ENCODE peak calls at places on chromosomes 4 and X, in six cellular contexts. W is A549, D is H54, Q is breast epithelium, L is IMR-90, C is lower leg skin. S is an unnamed sample.

GRCh38 chr4:120198411-120198810 is 131.8 kb upstream of the MAD2L1 start:
- DNase-seq in Q (peak; percentile 72), C (no peak), L (no peak), D (no peak), W (no peak), S (no peak)

GRCh38 chrX:74422029-74422352 is 698 bp downstream of the SLC16A2 start:
- DNase-seq in Q (no peak), C (no peak), D (no peak), W (no peak), L (no peak), S (peak; percentile 6)

GRCh38 chr4:144399927-144400326 is 246.0 kb upstream of the HHIP start:
- DNase-seq in L (peak; percentile 55), D (peak; percentile 15), W (peak; percentile 28), C (no peak), Q (no peak), S (no peak)

GRCh38 chr4:27057053-27057452 is 196.4 kb downstream of the STIM2 start:
- DNase-seq in D (no peak), C (no peak), W (no peak), Q (no peak), L (no peak), S (no peak)

GRCh38 chr4:27714073-27714472 is 853.4 kb downstream of the STIM2 start:
- DNase-seq in Q (no peak), W (no peak), L (peak; percentile 31), D (no peak), C (no peak), S (no peak)

GRCh38 chr4:186684220-186684619 is 39.4 kb downstream of the FAT1 start:
- DNase-seq in D (no peak), C (no peak), L (no peak), Q (no peak), W (no peak), S (no peak)

GRCh38 chr4:94447754-94448411 is 3.9 kb upstream of the PDLIM5 start:
- DNase-seq in D (no peak), L (no peak), Q (no peak), C (no peak), W (no peak), S (no peak)

GRCh38 chr4:125070869-125071268 is 243.9 kb upstream of the FAT4 start:
- DNase-seq in W (no peak), D (no peak), C (no peak), L (no peak), Q (no peak), S (no peak)

GRCh38 chr4:168585168-168586091 is 88.6 kb downstream of the PALLD start:
- DNase-seq in C (peak; percentile 86), D (no peak), W (peak; percentile 63), L (peak; percentile 82), Q (peak; percentile 81), S (no peak)

GRCh38 chr4:142282870-142283431 is 563.1 kb downstream of the INPP4B start:
- DNase-seq in C (no peak), D (no peak), L (no peak), Q (no peak), W (no peak), S (no peak)

GRCh38 chr4:153083447-153083921 is 120.8 kb upstream of the TRIM2 start:
- DNase-seq in L (peak; percentile 78), Q (peak; percentile 62), D (peak; percentile 46), C (peak; percentile 60), W (peak; percentile 74), S (peak; percentile 33)

GRCh38 chr4:31194823-31195222 is 474.7 kb downstream of the PCDH7 start:
- DNase-seq in Q (no peak), W (no peak), D (no peak), C (no peak), L (no peak), S (no peak)

GRCh38 chrX:25034889-25035288 is 19.1 kb upstream of the ARX start:
- DNase-seq in D (no peak), Q (no peak), W (no peak), C (no peak), L (no peak), S (no peak)

GRCh38 chrX:55342533-55343501 is 78.1 kb upstream of the PAGE3 start:
- DNase-seq in Q (no peak), D (peak; percentile 4), W (peak; percentile 25), L (no peak), C (peak; percentile 13), S (peak; percentile 23)

GRCh38 chr4:55321707-55322264 is 24.3 kb upstream of the SRD5A3 start:
- DNase-seq in C (peak; percentile 78), L (peak; percentile 76), W (peak; percentile 25), D (peak; percentile 3), Q (peak; percentile 53), S (no peak)

GRCh38 chrX:47202877-47203276 is 9.2 kb downstream of the UBA1 start:
- DNase-seq in L (no peak), C (no peak), Q (no peak), W (no peak), D (no peak), S (no peak)

GRCh38 chrX:29627833-29628232 is 587.5 kb upstream of the MAGEB2 start:
- DNase-seq in C (no peak), Q (no peak), W (no peak), L (no peak), D (no peak), S (no peak)

GRCh38 chr4:154425514-154425913 is 66.1 kb downstream of the DCHS2 start:
- DNase-seq in D (no peak), L (no peak), C (no peak), W (no peak), Q (no peak), S (no peak)

GRCh38 chr4:86592553-86593249 is 1.4 kb upstream of the PTPN13 start:
- DNase-seq in L (peak; percentile 6), Q (no peak), W (peak; percentile 3), D (no peak), C (no peak), S (no peak)

GRCh38 chr4:96642486-96642885 is 802.6 kb downstream of the PDHA2 start:
- DNase-seq in C (no peak), Q (no peak), D (no peak), W (no peak), L (no peak), S (no peak)

GRCh38 chrX:129617420-129617819 is 37.3 kb downstream of the APLN start:
- DNase-seq in Q (no peak), C (no peak), D (no peak), L (no peak), W (no peak), S (no peak)

GRCh38 chrX:25017667-25018247 is 2.0 kb upstream of the ARX start:
- DNase-seq in W (no peak), C (no peak), L (no peak), Q (no peak), D (no peak), S (no peak)

GRCh38 chrX:116272328-116272727 is 101.8 kb downstream of the AGTR2 start:
- DNase-seq in C (no peak), Q (no peak), L (peak; percentile 69), W (peak; percentile 12), D (peak; percentile 11), S (no peak)

GRCh38 chrX:65034641-65035450 is 58.6 kb upstream of the ZC4H2 start:
- DNase-seq in L (peak; percentile 68), Q (peak; percentile 45), W (peak; percentile 25), D (no peak), C (peak; percentile 15), S (peak; percentile 51)
- TF ChIP-seq POLR2A in L (no peak), Q (no peak), W (no peak), D (no peak), C (no peak), S (no peak)

GRCh38 chrX:37353646-37354045 is 4.5 kb downstream of the PRRG1 start:
- DNase-seq in C (no peak), D (no peak), W (no peak), L (no peak), Q (no peak), S (no peak)

GRCh38 chrX:37350034-37350365 is 836 bp downstream of the PRRG1 start:
- DNase-seq in Q (no peak), C (no peak), W (peak; percentile 4), L (peak; percentile 31), D (no peak), S (no peak)

GRCh38 chrX:37348237-37349130 is 680 bp upstream of the PRRG1 start:
- DNase-seq in Q (no peak), D (no peak), C (no peak), W (no peak), L (peak; percentile 84), S (no peak)

GRCh38 chrX:37347420-37347819 is 1.7 kb upstream of the PRRG1 start:
- DNase-seq in L (peak; percentile 47), Q (no peak), C (no peak), W (no peak), D (no peak), S (no peak)

GRCh38 chrX:37349131-37350033 is at the start of gene PRRG1:
- DNase-seq in C (peak; percentile 36), W (peak; percentile 42), D (peak; percentile 19), Q (peak; percentile 38), L (peak; percentile 83), S (no peak)
- TF ChIP-seq POLR2A in C (no peak), W (peak; percentile 77), D (peak; percentile 83), Q (no peak), L (peak; percentile 80), S (no peak)

GRCh38 chrX:34341258-34341657 is 209.1 kb upstream of the FAM47A start:
- DNase-seq in L (no peak), D (no peak), Q (no peak), C (no peak), W (no peak), S (no peak)
- TF ChIP-seq POLR2A in L (no peak), D (no peak), Q (no peak), C (no peak), W (no peak), S (no peak)

GRCh38 chr4:88159137-88159725 is 792 bp upstream of the ABCG2 start:
- DNase-seq in Q (no peak), W (peak; percentile 29), D (no peak), L (no peak), C (no peak), S (peak; percentile 8)

GRCh38 chr4:88163286-88163685 is 4.8 kb upstream of the ABCG2 start:
- DNase-seq in C (no peak), L (no peak), W (no peak), D (no peak), Q (no peak), S (no peak)

GRCh38 chr4:88162636-88163035 is 4.2 kb upstream of the ABCG2 start:
- DNase-seq in Q (no peak), L (no peak), D (no peak), W (no peak), C (no peak), S (no peak)

GRCh38 chr4:88158038-88158359 is 440 bp downstream of the ABCG2 start:
- DNase-seq in L (no peak), C (no peak), D (no peak), Q (no peak), W (no peak), S (no peak)

DNA sequence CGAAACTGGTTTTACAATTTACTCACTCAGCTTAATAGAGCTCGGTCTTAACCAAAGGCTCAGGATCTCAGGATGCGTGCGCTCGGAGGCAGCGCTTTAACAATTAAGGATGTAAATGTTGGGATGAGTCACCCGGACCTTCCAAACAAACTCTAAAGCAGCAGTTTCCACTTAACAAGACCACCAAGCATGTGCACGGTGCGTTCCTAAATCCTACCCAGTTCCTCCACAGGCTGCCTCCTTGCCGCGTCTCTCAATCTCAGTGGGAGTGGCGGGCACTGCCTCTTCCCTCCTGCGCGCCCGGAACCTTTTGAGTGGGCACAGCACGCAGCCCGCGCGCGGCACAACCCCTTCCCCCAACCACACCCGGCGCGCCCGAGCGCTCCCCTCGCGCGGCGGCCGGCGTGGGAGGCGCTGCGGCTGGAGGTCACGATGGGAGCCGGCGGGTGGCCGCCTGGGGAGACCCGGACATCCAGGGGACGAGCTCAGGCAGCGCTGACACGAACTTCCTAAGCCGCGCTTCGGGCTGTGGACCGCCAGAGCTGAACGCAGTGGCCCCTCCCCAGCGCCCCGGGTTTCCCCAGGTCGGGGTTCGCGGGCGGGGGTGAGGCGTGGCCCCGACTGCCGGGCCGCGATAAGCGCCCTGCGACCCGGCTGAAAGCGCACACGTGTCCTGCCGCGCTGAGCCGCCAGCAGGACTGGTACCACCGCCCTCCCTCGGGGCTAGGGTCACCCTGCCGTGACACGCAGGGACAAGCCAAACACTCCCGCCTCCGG is at the start of gene ABCG2:
- DNase-seq in Q (no peak), C (no peak), W (peak; percentile 29), D (no peak), L (peak; percentile 75), S (peak; percentile 28)
- TF ChIP-seq POLR2A in Q (no peak), C (no peak), W (peak; percentile 74), D (peak; percentile 14), L (no peak), S (no peak)

S was measured in GM12891.